ENCODE peak calls at places on chromosomes 2 and 18, in eight cellular contexts. One of them, this sample, is unnamed.
A peak's percentile ranks its signal among the peaks of the same experiment; 100 is the strongest.

GRCh38 chr2:108916397-108917077 is 72.5 kb downstream of the EDAR start:
- DNase-seq in IMR-90: no peak
- DNase-seq in upper lobe of right lung: peak; percentile 46
- DNase-seq in body of pancreas: no peak
- DNase-seq in Caco-2: no peak
- DNase-seq in ascending aorta: peak; percentile 46
- DNase-seq in adrenal gland: no peak
- DNase-seq in HCT116: no peak
- DNase-seq in this sample: no peak

GRCh38 chr2:7071916-7072556 is 154.8 kb downstream of the RNF144A start:
- DNase-seq in IMR-90: no peak
- DNase-seq in upper lobe of right lung: no peak
- DNase-seq in body of pancreas: no peak
- DNase-seq in Caco-2: no peak
- DNase-seq in ascending aorta: no peak
- DNase-seq in adrenal gland: no peak
- DNase-seq in HCT116: no peak
- DNase-seq in this sample: no peak

GRCh38 chr2:169673106-169673505 is 21.1 kb downstream of the CFAP210 start:
- DNase-seq in IMR-90: no peak
- DNase-seq in upper lobe of right lung: no peak
- DNase-seq in body of pancreas: no peak
- DNase-seq in Caco-2: no peak
- DNase-seq in ascending aorta: no peak
- DNase-seq in adrenal gland: no peak
- DNase-seq in HCT116: no peak
- DNase-seq in this sample: no peak

GRCh38 chr18:1013951-1014350 is 109.3 kb downstream of the ADCYAP1 start:
- DNase-seq in IMR-90: no peak
- DNase-seq in upper lobe of right lung: no peak
- DNase-seq in body of pancreas: no peak
- DNase-seq in Caco-2: no peak
- DNase-seq in ascending aorta: no peak
- DNase-seq in adrenal gland: no peak
- DNase-seq in HCT116: no peak
- DNase-seq in this sample: no peak

GRCh38 chr2:237563816-237564215 is 2.6 kb upstream of the PRLH start:
- DNase-seq in IMR-90: peak; percentile 23
- DNase-seq in upper lobe of right lung: peak; percentile 77
- DNase-seq in body of pancreas: peak; percentile 36
- DNase-seq in Caco-2: peak; percentile 25
- DNase-seq in ascending aorta: no peak
- DNase-seq in adrenal gland: no peak
- DNase-seq in HCT116: no peak
- DNase-seq in this sample: peak; percentile 26

GRCh38 chr18:13934058-13934457 is 18.7 kb upstream of the MC2R start:
- DNase-seq in IMR-90: no peak
- DNase-seq in upper lobe of right lung: no peak
- DNase-seq in body of pancreas: no peak
- DNase-seq in Caco-2: no peak
- DNase-seq in ascending aorta: no peak
- DNase-seq in adrenal gland: peak; percentile 24
- DNase-seq in HCT116: no peak
- DNase-seq in this sample: no peak

GRCh38 chr2:196241175-196241574 is 69.8 kb upstream of the STK17B start:
- DNase-seq in IMR-90: no peak
- DNase-seq in upper lobe of right lung: no peak
- DNase-seq in body of pancreas: no peak
- DNase-seq in Caco-2: no peak
- DNase-seq in ascending aorta: no peak
- DNase-seq in adrenal gland: no peak
- DNase-seq in HCT116: no peak
- DNase-seq in this sample: no peak

GRCh38 chr2:238694136-238694755 is 153.6 kb upstream of the TWIST2 start:
- DNase-seq in IMR-90: no peak
- DNase-seq in upper lobe of right lung: no peak
- DNase-seq in body of pancreas: no peak
- DNase-seq in Caco-2: no peak
- DNase-seq in ascending aorta: no peak
- DNase-seq in adrenal gland: no peak
- DNase-seq in HCT116: no peak
- DNase-seq in this sample: no peak

GRCh38 chr2:222057249-222058073 is 241.3 kb downstream of the PAX3 start:
- DNase-seq in IMR-90: no peak
- DNase-seq in upper lobe of right lung: no peak
- DNase-seq in body of pancreas: no peak
- DNase-seq in Caco-2: no peak
- DNase-seq in ascending aorta: no peak
- DNase-seq in adrenal gland: no peak
- DNase-seq in HCT116: no peak
- DNase-seq in this sample: no peak

GRCh38 chr2:109447251-109447661 is 166.5 kb downstream of the SEPTIN10 start:
- DNase-seq in IMR-90: peak; percentile 98
- DNase-seq in upper lobe of right lung: no peak
- DNase-seq in body of pancreas: no peak
- DNase-seq in Caco-2: no peak
- DNase-seq in ascending aorta: peak; percentile 59
- DNase-seq in adrenal gland: no peak
- DNase-seq in HCT116: no peak
- DNase-seq in this sample: no peak

DNA sequence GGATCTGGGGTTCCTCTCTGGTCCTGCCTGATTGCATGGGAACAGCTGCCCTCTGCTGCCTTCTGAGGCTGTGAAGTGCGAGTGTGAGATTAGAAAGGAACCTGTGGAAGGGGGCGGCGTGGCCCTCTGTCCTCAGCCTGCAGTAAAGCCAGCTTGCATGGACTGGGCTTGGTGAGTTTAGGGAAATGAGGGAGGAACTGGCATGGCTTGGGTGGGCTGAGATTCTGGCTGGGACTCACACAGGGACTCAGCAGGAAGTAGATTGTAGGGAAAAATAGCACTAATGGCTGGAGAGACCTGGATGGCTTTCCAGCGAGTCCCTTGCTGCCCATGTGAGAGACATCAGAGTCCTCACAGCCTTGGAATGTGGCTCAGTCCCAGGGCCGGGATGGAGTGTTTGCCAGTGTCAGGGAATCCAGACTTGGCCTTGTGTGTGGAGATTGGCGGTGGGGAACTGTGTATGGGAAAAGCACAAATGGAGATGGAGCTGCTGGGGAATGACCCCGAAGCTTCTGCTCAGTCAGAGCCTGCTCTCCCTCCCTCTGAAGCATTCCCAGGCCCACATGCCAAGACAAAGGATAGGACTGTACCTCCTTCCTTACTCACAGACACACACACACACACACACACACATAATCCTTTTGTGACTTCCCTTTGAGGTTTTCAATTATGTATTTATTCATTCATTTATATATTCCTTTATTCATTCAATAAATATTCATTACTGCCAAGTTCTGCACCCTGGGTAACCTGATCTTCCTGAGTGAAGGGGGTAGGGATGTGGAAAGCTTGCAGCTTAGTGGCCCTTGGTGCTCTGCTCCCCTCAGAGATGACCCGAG is 115.4 kb downstream of the ACAA2 start:
- DNase-seq in IMR-90: peak; percentile 53
- DNase-seq in upper lobe of right lung: no peak
- DNase-seq in body of pancreas: no peak
- DNase-seq in Caco-2: peak; percentile 26
- DNase-seq in ascending aorta: no peak
- DNase-seq in adrenal gland: no peak
- DNase-seq in HCT116: no peak
- DNase-seq in this sample: peak; percentile 43
- TF ChIP-seq CTCF in IMR-90: no peak
- TF ChIP-seq CTCF in upper lobe of right lung: no peak
- TF ChIP-seq CTCF in body of pancreas: no peak
- TF ChIP-seq CTCF in Caco-2: no peak
- TF ChIP-seq CTCF in ascending aorta: no peak
- TF ChIP-seq CTCF in adrenal gland: no peak
- TF ChIP-seq CTCF in HCT116: no peak
- TF ChIP-seq CTCF in this sample: no peak

GRCh38 chr2:201191132-201191875 is 8.4 kb downstream of the CASP10 start:
- DNase-seq in IMR-90: no peak
- DNase-seq in upper lobe of right lung: no peak
- DNase-seq in body of pancreas: no peak
- DNase-seq in Caco-2: peak; percentile 16
- DNase-seq in ascending aorta: no peak
- DNase-seq in adrenal gland: no peak
- DNase-seq in HCT116: no peak
- DNase-seq in this sample: no peak
- H3K4me1 ChIP-seq in IMR-90: no peaks in the 10 kb centered on the region
- H3K4me1 ChIP-seq in upper lobe of right lung: peaks cover 22% of the 10 kb centered on the region
- H3K4me1 ChIP-seq in body of pancreas: peaks cover 8% of the 10 kb centered on the region
- H3K4me1 ChIP-seq in Caco-2: peaks cover 4% of the 10 kb centered on the region
- H3K4me1 ChIP-seq in ascending aorta: peaks cover 3% of the 10 kb centered on the region
- H3K4me1 ChIP-seq in adrenal gland: peaks cover 16% of the 10 kb centered on the region
- H3K4me1 ChIP-seq in HCT116: no peaks in the 10 kb centered on the region
- H3K4me1 ChIP-seq in this sample: no peaks in the 10 kb centered on the region

GRCh38 chr18:52340466-52341378 is 725 bp downstream of the DCC start:
- DNase-seq in IMR-90: no peak
- DNase-seq in upper lobe of right lung: no peak
- DNase-seq in body of pancreas: no peak
- DNase-seq in Caco-2: no peak
- DNase-seq in ascending aorta: no peak
- DNase-seq in adrenal gland: no peak
- DNase-seq in HCT116: no peak
- DNase-seq in this sample: no peak

GRCh38 chr18:52337286-52337685 is 2.7 kb upstream of the DCC start:
- DNase-seq in IMR-90: peak; percentile 61
- DNase-seq in upper lobe of right lung: no peak
- DNase-seq in body of pancreas: no peak
- DNase-seq in Caco-2: no peak
- DNase-seq in ascending aorta: no peak
- DNase-seq in adrenal gland: no peak
- DNase-seq in HCT116: no peak
- DNase-seq in this sample: no peak

GRCh38 chr18:52341617-52342381 is 1.8 kb downstream of the DCC start:
- DNase-seq in IMR-90: no peak
- DNase-seq in upper lobe of right lung: no peak
- DNase-seq in body of pancreas: no peak
- DNase-seq in Caco-2: no peak
- DNase-seq in ascending aorta: no peak
- DNase-seq in adrenal gland: no peak
- DNase-seq in HCT116: no peak
- DNase-seq in this sample: peak; percentile 17

GRCh38 chr18:52343138-52343537 is 3.1 kb downstream of the DCC start:
- DNase-seq in IMR-90: peak; percentile 2
- DNase-seq in upper lobe of right lung: no peak
- DNase-seq in body of pancreas: no peak
- DNase-seq in Caco-2: no peak
- DNase-seq in ascending aorta: no peak
- DNase-seq in adrenal gland: no peak
- DNase-seq in HCT116: no peak
- DNase-seq in this sample: no peak

DNA sequence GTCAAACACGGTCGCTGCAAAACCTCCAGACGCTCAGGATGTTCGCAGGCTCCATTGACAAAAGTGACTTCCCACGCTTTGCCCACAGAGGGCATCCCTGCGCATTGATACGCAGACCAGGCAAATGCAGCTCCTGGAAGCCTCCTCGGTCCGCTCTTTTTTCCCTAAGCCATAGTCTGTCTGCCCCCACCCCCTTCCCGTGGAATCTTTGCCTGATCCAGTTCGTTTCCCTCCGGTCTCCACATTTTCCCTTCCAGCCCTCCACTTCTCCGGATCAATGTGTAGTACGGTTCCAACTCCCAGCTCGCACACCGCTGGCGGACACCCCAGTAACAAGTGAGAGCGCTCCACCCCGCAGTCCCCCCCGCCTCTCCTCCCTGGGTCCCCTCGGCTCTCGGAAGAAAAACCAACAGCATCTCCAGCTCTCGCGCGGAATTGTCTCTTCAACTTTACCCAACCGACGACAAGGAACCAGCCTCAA is at the start of gene DCC:
- DNase-seq in IMR-90: peak; percentile 45
- DNase-seq in upper lobe of right lung: no peak
- DNase-seq in body of pancreas: peak; percentile 54
- DNase-seq in Caco-2: peak; percentile 24
- DNase-seq in ascending aorta: no peak
- DNase-seq in adrenal gland: peak; percentile 14
- DNase-seq in HCT116: no peak
- DNase-seq in this sample: peak; percentile 73
- TF ChIP-seq CTCF in IMR-90: peak; percentile 28
- TF ChIP-seq CTCF in upper lobe of right lung: peak; percentile 20
- TF ChIP-seq CTCF in body of pancreas: peak; percentile 59
- TF ChIP-seq CTCF in Caco-2: no peak
- TF ChIP-seq CTCF in ascending aorta: peak; percentile 19
- TF ChIP-seq CTCF in adrenal gland: no peak
- TF ChIP-seq CTCF in HCT116: no peak
- TF ChIP-seq CTCF in this sample: peak; percentile 36

GRCh38 chr2:69768217-69768616 is 26.3 kb downstream of the ANXA4 start:
- DNase-seq in IMR-90: no peak
- DNase-seq in upper lobe of right lung: no peak
- DNase-seq in body of pancreas: no peak
- DNase-seq in Caco-2: no peak
- DNase-seq in ascending aorta: no peak
- DNase-seq in adrenal gland: no peak
- DNase-seq in HCT116: no peak
- DNase-seq in this sample: no peak
- H3K4me1 ChIP-seq in IMR-90: peaks cover 20% of the 10 kb centered on the region
- H3K4me1 ChIP-seq in upper lobe of right lung: peaks cover 76% of the 10 kb centered on the region
- H3K4me1 ChIP-seq in body of pancreas: peaks cover 76% of the 10 kb centered on the region
- H3K4me1 ChIP-seq in Caco-2: peaks cover 56% of the 10 kb centered on the region
- H3K4me1 ChIP-seq in ascending aorta: peaks cover 24% of the 10 kb centered on the region
- H3K4me1 ChIP-seq in adrenal gland: peaks cover 10% of the 10 kb centered on the region
- H3K4me1 ChIP-seq in HCT116: peaks cover 77% of the 10 kb centered on the region
- H3K4me1 ChIP-seq in this sample: peaks cover 20% of the 10 kb centered on the region

This sample was measured in testis.